ENCODE peak calls at places on chromosomes 11 and 22, in six cellular contexts. Z is cardiac muscle cell; F is AG09319; B is CD8-positive, alpha-beta T cell; X is neural crest cell; T is fibroblast of mammary gland. Y is an unnamed sample.

GRCh38 chr11:80944758-80945157 is 1503.9 kb upstream of the TENM4 start:
- DNase-seq in B (no peak), Z (no peak), X (no peak), F (no peak), T (peak), Y (no peak)

GRCh38 chr11:66951927-66952337 is 6.3 kb downstream of the PC start:
- DNase-seq in B (no peak), X (no peak), Z (peak), F (no peak), T (peak), Y (no peak)

GRCh38 chr11:2273771-2274170 is 3.4 kb upstream of the ASCL2 start:
- DNase-seq in X (no peak), T (no peak), B (no peak), Z (no peak), F (no peak), Y (no peak)

GRCh38 chr11:119584193-119585037 is 144.6 kb downstream of the NECTIN1 start:
- DNase-seq in Z (peak), B (no peak), F (no peak), X (peak), T (peak), Y (peak)

GRCh38 chr11:124481365-124482323 is 36.1 kb upstream of the OR8B8 start:
- DNase-seq in T (peak), B (no peak), X (no peak), Z (peak), F (peak), Y (no peak)

GRCh38 chr11:123235117-123235686 is 40.2 kb upstream of the CLMP start:
- DNase-seq in F (no peak), X (peak), Z (peak), B (peak), T (peak), Y (no peak)

GRCh38 chr11:123137496-123138270 is 57.4 kb downstream of the CLMP start:
- DNase-seq in B (no peak), X (peak), F (peak), T (peak), Z (peak), Y (peak)

GRCh38 chr22:48687606-48688005 is 1140.1 kb downstream of the BRD1 start:
- DNase-seq in Z (no peak), F (no peak), T (no peak), X (no peak), B (no peak), Y (no peak)

GRCh38 chr11:44566952-44567875 is 1.8 kb downstream of the CD82 start:
- DNase-seq in X (no peak), B (no peak), Z (no peak), T (no peak), F (no peak), Y (no peak)
- TF ChIP-seq CTCF in X (peak), B (no peak), Z (peak), T (no peak), F (no peak), Y (no peak)

GRCh38 chr11:101456812-101457211 is 127.0 kb downstream of the TRPC6 start:
- DNase-seq in B (no peak), X (no peak), T (peak), Z (peak), F (no peak), Y (no peak)
- TF ChIP-seq CTCF in B (no peak), X (peak), T (peak), Z (peak), F (peak), Y (peak)

GRCh38 chr11:61657566-61657965 is 22.6 kb upstream of the DAGLA start:
- DNase-seq in T (no peak), F (no peak), X (no peak), B (no peak), Z (peak), Y (no peak)

GRCh38 chr11:61659413-61660196 is 20.6 kb upstream of the DAGLA start:
- DNase-seq in T (peak), X (no peak), Z (no peak), F (no peak), B (no peak), Y (no peak)

GRCh38 chr11:61654397-61654829 is 25.8 kb upstream of the DAGLA start:
- DNase-seq in Z (peak), X (no peak), B (no peak), F (no peak), T (no peak), Y (no peak)

GRCh38 chr11:61652135-61652534 is 28.1 kb upstream of the DAGLA start:
- DNase-seq in F (no peak), T (no peak), X (no peak), Z (no peak), B (no peak), Y (no peak)

DNA sequence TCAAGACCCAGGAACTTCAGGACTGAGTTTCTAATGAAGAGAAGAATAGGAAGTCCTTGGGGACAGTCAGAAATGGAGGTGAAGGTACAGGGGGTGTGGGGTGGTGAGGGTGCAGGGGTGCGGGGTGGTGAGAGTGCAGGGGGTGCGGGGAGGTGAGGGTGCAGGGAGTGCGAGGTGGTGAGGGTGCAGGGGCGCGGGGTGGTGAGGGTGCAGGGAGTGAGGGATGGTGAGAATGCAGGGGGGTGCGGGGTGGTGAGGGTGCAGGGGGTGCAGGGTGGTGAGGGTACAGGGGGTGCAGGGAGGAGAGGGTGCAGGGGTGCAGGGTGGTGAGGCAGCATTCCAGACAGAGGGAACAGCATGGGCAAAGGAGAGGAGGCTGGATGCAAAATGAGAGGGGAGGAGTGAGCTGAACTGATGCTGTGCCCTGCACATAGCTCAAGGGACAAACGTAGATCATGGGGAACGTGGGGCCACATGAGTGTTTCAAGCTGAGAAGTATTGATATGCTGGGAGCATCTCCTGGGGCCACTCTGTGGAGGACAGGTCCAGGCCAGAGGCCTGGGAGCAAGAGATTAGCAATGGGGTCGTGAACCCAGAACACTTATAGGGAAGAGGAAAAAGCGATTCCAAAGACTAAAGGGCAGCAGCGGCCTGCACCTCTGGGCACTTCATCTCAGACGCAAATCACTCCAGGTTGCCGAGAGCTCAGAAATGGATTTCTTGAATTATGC is 23.7 kb upstream of the DAGLA start:
- DNase-seq in X (no peak), F (no peak), T (no peak), Z (no peak), B (no peak), Y (no peak)
- TF ChIP-seq CTCF in X (no peak), F (no peak), T (no peak), Z (no peak), B (no peak), Y (no peak)

DNA sequence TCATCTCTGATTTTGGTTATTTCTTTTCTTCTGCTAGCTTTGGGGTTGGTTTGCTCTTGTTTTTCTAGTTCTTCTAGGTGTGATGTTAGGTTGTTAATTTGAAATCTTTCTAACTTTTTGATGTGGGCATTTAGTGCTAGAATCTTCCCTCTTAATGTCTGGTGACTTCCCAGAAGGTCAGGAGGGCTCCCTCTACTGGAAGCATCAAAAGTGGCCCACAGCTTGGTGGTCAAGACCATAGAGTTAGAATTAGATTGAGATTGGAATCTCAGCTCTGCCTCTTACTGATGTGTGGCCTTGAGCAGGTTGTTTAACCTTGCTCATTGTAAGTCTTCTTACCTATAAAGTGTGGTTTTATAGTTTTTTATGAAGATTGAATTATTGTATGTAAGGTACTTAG is 99.3 kb downstream of the FDX1 start:
- DNase-seq in X (no peak), F (no peak), Z (peak), B (no peak), T (peak), Y (no peak)
- TF ChIP-seq CTCF in X (peak), F (peak), Z (peak), B (no peak), T (peak), Y (no peak)

GRCh38 chr11:63672156-63672463 is 934 bp upstream of the ATL3 start:
- DNase-seq in B (no peak), T (no peak), X (no peak), F (no peak), Z (no peak), Y (no peak)

GRCh38 chr11:63670077-63670737 is 969 bp downstream of the ATL3 start:
- DNase-seq in B (no peak), F (no peak), X (no peak), T (peak), Z (peak), Y (no peak)

GRCh38 chr11:63672934-63673539 is 1.9 kb upstream of the ATL3 start:
- DNase-seq in F (no peak), T (peak), X (no peak), Z (no peak), B (no peak), Y (no peak)

GRCh38 chr11:63670738-63671321 is 346 bp downstream of the ATL3 start:
- DNase-seq in Z (peak), T (no peak), B (peak), F (no peak), X (no peak), Y (peak)

GRCh38 chr11:63671322-63672155 is at the start of gene ATL3:
- DNase-seq in Z (peak), T (peak), X (peak), B (peak), F (peak), Y (peak)
- TF ChIP-seq CTCF in Z (peak), T (no peak), X (no peak), B (no peak), F (peak), Y (no peak)

DNA sequence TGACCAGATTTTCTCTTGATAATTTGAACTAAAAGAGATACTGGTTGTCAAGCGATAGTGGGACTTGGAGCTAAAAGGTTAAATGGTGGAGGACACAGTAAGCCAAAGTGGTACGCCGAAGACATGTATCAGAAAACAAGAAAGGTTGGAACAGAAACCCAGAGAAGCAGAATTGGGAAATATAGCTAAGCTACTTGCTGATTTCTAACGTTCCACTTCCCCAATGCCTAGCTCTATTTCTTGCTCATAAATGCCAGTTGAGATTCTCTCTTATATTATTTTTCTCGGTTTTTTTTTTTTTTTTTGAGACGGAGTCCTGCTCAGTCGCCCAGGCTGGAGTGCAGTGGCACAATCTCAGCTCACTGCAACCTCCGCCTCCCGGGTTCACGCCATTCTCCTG is 12.7 kb downstream of the TMEM41B start:
- DNase-seq in F (no peak), Z (no peak), T (no peak), X (no peak), B (no peak), Y (no peak)
- TF ChIP-seq CTCF in F (no peak), Z (no peak), T (no peak), X (no peak), B (no peak), Y (no peak)

GRCh38 chr11:17968206-17968605 is 44.6 kb downstream of the SERGEF start:
- DNase-seq in X (no peak), B (no peak), F (no peak), T (no peak), Z (no peak), Y (no peak)

GRCh38 chr11:17974246-17974645 is 38.6 kb downstream of the SERGEF start:
- DNase-seq in Z (no peak), X (no peak), B (no peak), F (no peak), T (no peak), Y (no peak)

GRCh38 chr11:17967661-17968060 is 45.2 kb downstream of the SERGEF start:
- DNase-seq in B (no peak), F (no peak), Z (no peak), T (no peak), X (no peak), Y (no peak)

GRCh38 chr11:17976651-17977050 is 36.2 kb downstream of the SERGEF start:
- DNase-seq in Z (no peak), B (no peak), X (no peak), T (no peak), F (no peak), Y (no peak)

DNA sequence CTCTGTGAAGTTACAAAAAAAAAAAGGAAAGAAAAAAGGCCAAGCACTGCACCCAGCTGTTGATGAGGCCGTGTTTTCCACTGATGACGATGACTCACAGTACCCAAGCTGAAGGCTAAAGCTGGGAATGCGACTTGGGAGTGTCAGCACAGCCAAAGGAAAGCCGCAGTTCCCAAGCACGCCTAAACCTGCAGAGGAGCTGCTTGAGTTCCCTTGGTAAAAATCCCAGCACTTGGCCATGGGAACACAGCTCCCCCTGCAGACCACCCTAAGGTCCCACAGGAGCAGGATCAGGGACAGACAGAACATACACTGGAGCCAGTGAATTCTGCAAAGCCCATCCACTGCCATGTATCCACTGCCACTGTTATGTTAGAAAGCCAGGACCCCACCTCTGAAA is 39.9 kb downstream of the SERGEF start:
- DNase-seq in X (peak), T (peak), F (peak), Z (peak), B (no peak), Y (no peak)
- TF ChIP-seq CTCF in X (peak), T (peak), F (peak), Z (peak), B (no peak), Y (peak)

Y was measured in mesothelial cell of epicardium.